ENCODE peak calls at places on chromosomes 12 and 14, in eight cellular contexts. W is kidney; K is lower leg skin; R is stimulated activated CD8-positive, alpha-beta memory T cell treated with anti-CD3 and anti-CD28 coated beads, Interleukin-7, amount 100 ng/mL, for 48 hours; V is hippocampal formation; S is dermis blood vessel endothelial cell; G is activated gamma-delta T cell; T is body of pancreas. P is an unnamed sample.

GRCh38 chr12:113006641-113007040 is 28.3 kb downstream of the OAS2 start:
- DNase-seq in W (no peak), K (no peak), R (no peak), V (no peak), S (no peak), G (no peak), T (no peak), P (no peak)

GRCh38 chr12:41032386-41032785 is 155.7 kb upstream of the PDZRN4 start:
- DNase-seq in W (no peak), K (no peak), R (no peak), V (no peak), S (no peak), G (no peak), T (no peak), P (no peak)

GRCh38 chr12:3533703-3534386 is 42.8 kb downstream of the PRMT8 start:
- DNase-seq in W (no peak), K (no peak), R (no peak), V (no peak), S (no peak), G (no peak), T (peak), P (no peak)

GRCh38 chr14:50955373-50956043 is 11.2 kb upstream of the PYGL start:
- DNase-seq in W (peak), K (peak), R (peak), V (no peak), S (peak), G (no peak), T (peak), P (peak)

GRCh38 chr12:48105321-48105866 is 485 bp downstream of the SENP1 start:
- DNase-seq in W (no peak), K (peak), R (no peak), V (no peak), S (no peak), G (peak), T (no peak), P (no peak)

GRCh38 chr14:57704796-57705195 is 161.1 kb downstream of the SLC35F4 start:
- DNase-seq in W (no peak), K (no peak), R (no peak), V (no peak), S (no peak), G (no peak), T (no peak), P (no peak)

GRCh38 chr12:53052419-53053222 is 2.8 kb downstream of the TNS2 start:
- DNase-seq in W (peak), K (peak), R (no peak), V (peak), S (peak), G (no peak), T (peak), P (peak)

GRCh38 chr12:27814851-27815591 is 35.0 kb upstream of the MANSC4 start:
- DNase-seq in W (no peak), K (no peak), R (no peak), V (no peak), S (no peak), G (no peak), T (no peak), P (no peak)

GRCh38 chr14:101088714-101089113 is 185.2 kb upstream of the RTL1 start:
- DNase-seq in W (peak), K (peak), R (no peak), V (no peak), S (no peak), G (no peak), T (no peak), P (no peak)

GRCh38 chr14:78758333-78758732 is 588.2 kb downstream of the NRXN3 start:
- DNase-seq in W (no peak), K (no peak), R (no peak), V (peak), S (peak), G (no peak), T (no peak), P (no peak)